ENCODE peak calls at places on chromosome 19, in four cellular contexts. H is HepG2, N is K562, P is GM12878. Y is an unnamed sample.

GRCh38 chr19:3268326-3268725 is 43.9 kb downstream of the CELF5 start:
- DNase-seq in H (no peak), N (no peak), P (no peak), Y (no peak)

GRCh38 chr19:49981603-49982593 is 20.9 kb upstream of the SIGLEC11 start:
- DNase-seq in H (no peak), N (peak), P (no peak), Y (no peak)

GRCh38 chr19:16026756-16027155 is 49.5 kb upstream of the TPM4 start:
- DNase-seq in H (no peak), N (no peak), P (no peak), Y (no peak)

GRCh38 chr19:2371656-2372055 is 11.6 kb downstream of the TMPRSS9 start:
- DNase-seq in H (no peak), N (no peak), P (no peak), Y (no peak)

GRCh38 chr19:1851581-1852293 is 3.5 kb upstream of the REXO1 start:
- DNase-seq in H (no peak), N (no peak), P (no peak), Y (no peak)

GRCh38 chr19:33280351-33280921 is 21.9 kb downstream of the CEBPA start:
- DNase-seq in H (no peak), N (no peak), P (peak), Y (no peak)

GRCh38 chr19:46646402-46646801 is 10.4 kb upstream of the GNG8 start:
- DNase-seq in H (no peak), N (no peak), P (no peak), Y (no peak)

GRCh38 chr19:1304197-1304924 is 18.7 kb downstream of the EFNA2 start:
- DNase-seq in H (peak), N (no peak), P (no peak), Y (no peak)

GRCh38 chr19:41807176-41807575 is 10.8 kb downstream of the CEACAM3 start:
- DNase-seq in H (no peak), N (no peak), P (no peak), Y (no peak)

GRCh38 chr19:47275866-47276461 is 1.3 kb downstream of the INAFM1 start:
- DNase-seq in H (no peak), N (no peak), P (no peak), Y (no peak)

GRCh38 chr19:45569619-45570421 is 14.8 kb downstream of the OPA3 start:
- DNase-seq in H (peak), N (peak), P (no peak), Y (peak)

GRCh38 chr19:9431475-9431874 is 3.9 kb downstream of the ZNF266 start:
- DNase-seq in H (no peak), N (peak), P (no peak), Y (no peak)

GRCh38 chr19:52946322-52947310 is 16.1 kb downstream of the ZNF816 start:
- DNase-seq in H (no peak), N (peak), P (no peak), Y (no peak)

GRCh38 chr19:45643024-45643926 is 4.1 kb upstream of the EML2 start:
- DNase-seq in H (peak), N (peak), P (peak), Y (peak)

GRCh38 chr19:1244693-1245451 is 3.3 kb downstream of the ATP5F1D start:
- DNase-seq in H (peak), N (no peak), P (no peak), Y (no peak)

GRCh38 chr19:47779524-47780214 is 1.2 kb downstream of the SELENOW start:
- DNase-seq in H (no peak), N (peak), P (no peak), Y (no peak)

GRCh38 chr19:35901055-35901644 is 810 bp upstream of the NFKBID start:
- DNase-seq in H (no peak), N (no peak), P (no peak), Y (no peak)

GRCh38 chr19:7975037-7975436 is 30.4 kb downstream of the ELAVL1 start:
- DNase-seq in H (no peak), N (no peak), P (no peak), Y (no peak)

GRCh38 chr19:10352764-10353671 is 13.6 kb upstream of the ICAM3 start:
- DNase-seq in H (no peak), N (peak), P (no peak), Y (no peak)

GRCh38 chr19:46546194-46546896 is 50.7 kb upstream of the PNMA8B start:
- DNase-seq in H (peak), N (peak), P (no peak), Y (peak)

GRCh38 chr19:40740747-40741146 is 9.5 kb downstream of the ACTMAP start:
- DNase-seq in H (no peak), N (no peak), P (no peak), Y (no peak)

GRCh38 chr19:39778763-39779162 is at the start of gene LEUTX:
- DNase-seq in H (no peak), N (no peak), P (peak), Y (no peak)

GRCh38 chr19:28235606-28236125 is 977.3 kb downstream of the UQCRFS1 start:
- DNase-seq in H (no peak), N (no peak), P (no peak), Y (no peak)

GRCh38 chr19:39237200-39238184 is 7.3 kb downstream of the IFNL3 start:
- DNase-seq in H (peak), N (peak), P (peak), Y (no peak)

GRCh38 chr19:41019346-41019745 is 28.3 kb downstream of the CYP2B6 start:
- DNase-seq in H (no peak), N (no peak), P (no peak), Y (no peak)

GRCh38 chr19:8455018-8455417 is 10.2 kb downstream of the HNRNPM start:
- DNase-seq in H (no peak), N (no peak), P (no peak), Y (no peak)

GRCh38 chr19:6925801-6926751 is 38.7 kb downstream of the ADGRE1 start:
- DNase-seq in H (no peak), N (no peak), P (peak), Y (peak)

GRCh38 chr19:3178377-3178972 is at the start of gene S1PR4:
- DNase-seq in H (no peak), N (no peak), P (no peak), Y (no peak)

GRCh38 chr19:36409841-36410240 is 8.6 kb downstream of the ZFP82 start:
- DNase-seq in H (no peak), N (no peak), P (no peak), Y (no peak)

GRCh38 chr19:31378404-31378803 is 29.2 kb upstream of the TSHZ3 start:
- DNase-seq in H (peak), N (no peak), P (no peak), Y (no peak)

GRCh38 chr19:45179063-45179847 is 671 bp downstream of the BLOC1S3 start:
- DNase-seq in H (no peak), N (peak), P (no peak), Y (peak)

GRCh38 chr19:48578891-48579290 is 26.9 kb downstream of the SULT2B1 start:
- DNase-seq in H (no peak), N (no peak), P (no peak), Y (no peak)

GRCh38 chr19:45119582-45119981 is 26.6 kb downstream of the PPP1R37 start:
- DNase-seq in H (no peak), N (no peak), P (no peak), Y (no peak)

GRCh38 chr19:38032951-38033350 is 125.9 kb downstream of the SIPA1L3 start:
- DNase-seq in H (no peak), N (no peak), P (no peak), Y (no peak)

GRCh38 chr19:11422163-11423068 is 3.3 kb upstream of the RGL3 start:
- DNase-seq in H (no peak), N (peak), P (peak), Y (peak)
- TF ChIP-seq FOXK2 in H (no peak), N (no peak), P (no peak), Y (no peak)

GRCh38 chr19:5316138-5316537 is 24.5 kb downstream of the PTPRS start:
- DNase-seq in H (no peak), N (no peak), P (no peak), Y (no peak)

GRCh38 chr19:5314012-5314906 is 26.4 kb downstream of the PTPRS start:
- DNase-seq in H (peak), N (no peak), P (no peak), Y (no peak)

GRCh38 chr19:5317321-5317720 is 23.3 kb downstream of the PTPRS start:
- DNase-seq in H (no peak), N (no peak), P (no peak), Y (no peak)

GRCh38 chr19:5313307-5313706 is 27.3 kb downstream of the PTPRS start:
- DNase-seq in H (peak), N (no peak), P (no peak), Y (no peak)

DNA sequence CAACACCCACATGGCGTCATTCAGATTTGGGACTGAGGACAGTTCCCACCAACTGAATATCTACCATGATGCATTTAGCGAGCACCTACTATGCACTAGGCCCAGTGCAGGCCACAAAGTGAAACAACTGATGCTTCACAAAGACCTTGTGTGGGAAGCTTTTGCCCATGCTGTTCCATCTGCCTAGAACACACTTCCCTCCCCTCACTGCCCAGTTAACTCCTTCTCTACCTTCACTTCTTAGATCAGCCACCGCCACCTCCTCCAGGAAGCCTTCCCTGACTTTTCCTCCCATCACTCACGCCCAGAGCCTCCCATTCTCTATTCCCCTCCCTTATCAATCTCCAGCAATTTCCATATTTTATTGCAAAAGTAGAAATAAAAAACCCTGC is 25.7 kb downstream of the PTPRS start:
- DNase-seq in H (no peak), N (no peak), P (no peak), Y (no peak)
- TF ChIP-seq BHLHE40 in H (no peak), N (no peak), P (no peak), Y (no peak)

DNA sequence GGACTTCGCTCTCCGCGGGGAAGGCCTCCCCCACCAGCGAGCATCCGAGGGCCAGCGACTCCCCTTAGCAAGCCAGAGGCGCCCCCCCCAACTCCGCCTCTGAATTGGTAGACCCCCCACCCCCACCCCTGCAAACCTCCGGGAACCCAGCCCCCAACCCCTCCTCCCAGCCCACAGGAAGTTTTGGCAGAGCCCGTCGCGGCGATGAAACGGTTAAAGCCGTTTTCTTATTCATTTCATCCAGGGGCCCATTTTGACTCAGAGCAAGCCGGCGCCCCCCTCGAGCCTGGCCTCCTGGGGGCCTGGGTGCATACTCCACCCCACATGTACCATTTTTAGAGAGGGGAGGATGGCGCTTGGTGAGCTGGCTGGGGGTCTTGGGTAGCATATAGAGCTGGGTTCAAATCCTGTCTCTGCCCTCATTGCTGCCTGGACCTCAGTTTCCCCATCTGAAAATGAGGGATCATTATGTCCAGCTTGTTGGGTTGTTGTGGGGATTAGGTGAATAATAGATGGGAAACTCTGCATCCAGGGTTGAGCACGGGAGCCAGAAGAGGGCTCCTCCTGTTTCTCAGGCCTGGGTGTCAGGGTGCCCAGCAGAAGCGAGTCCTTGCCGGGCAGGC is 7.9 kb upstream of the JUNB start:
- DNase-seq in H (no peak), N (no peak), P (no peak), Y (no peak)
- TF ChIP-seq FOXK2 in H (no peak), N (no peak), P (no peak), Y (no peak)

DNA sequence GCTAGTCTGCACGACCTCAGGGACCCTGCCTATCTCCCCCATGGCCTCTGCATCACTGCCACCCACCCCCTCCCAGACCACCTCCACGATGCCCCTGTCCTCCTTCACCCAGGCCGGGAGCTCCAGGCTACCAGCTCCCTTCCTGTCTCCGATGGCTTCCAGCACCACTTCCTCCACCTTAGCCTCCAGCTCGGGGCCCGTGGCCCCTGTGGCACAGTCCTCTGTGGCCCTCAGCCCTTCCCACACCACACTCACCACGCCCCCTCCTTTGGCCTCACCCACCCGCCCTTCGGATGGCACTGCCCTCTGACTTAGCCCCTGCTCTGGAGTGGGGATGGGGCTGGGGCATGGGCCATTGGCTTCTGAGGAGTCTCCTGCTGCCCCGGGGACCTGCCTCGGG is 7.2 kb downstream of the PALM3 start:
- DNase-seq in H (no peak), N (peak), P (no peak), Y (no peak)
- TF ChIP-seq BHLHE40 in H (no peak), N (no peak), P (no peak), Y (no peak)

GRCh38 chr19:43625918-43626579 is 6.6 kb upstream of the ZNF428 start:
- DNase-seq in H (no peak), N (peak), P (no peak), Y (peak)
- TF ChIP-seq FOXK2 in H (no peak), N (no peak), P (no peak), Y (no peak)

GRCh38 chr19:18532208-18532890 is 10.5 kb upstream of the ELL start:
- DNase-seq in H (no peak), N (no peak), P (no peak), Y (no peak)
- TF ChIP-seq BHLHE40 in H (no peak), N (no peak), P (no peak), Y (no peak)

GRCh38 chr19:4638828-4639530 is at the start of gene TNFAIP8L1:
- DNase-seq in H (peak), N (peak), P (peak), Y (peak)

GRCh38 chr19:4636761-4637160 is 2.6 kb upstream of the TNFAIP8L1 start:
- DNase-seq in H (no peak), N (no peak), P (no peak), Y (no peak)

GRCh38 chr19:4638330-4638729 is 986 bp upstream of the TNFAIP8L1 start:
- DNase-seq in H (no peak), N (peak), P (no peak), Y (no peak)

GRCh38 chr19:4635763-4636135 is 3.6 kb upstream of the TNFAIP8L1 start:
- DNase-seq in H (no peak), N (no peak), P (no peak), Y (no peak)

DNA sequence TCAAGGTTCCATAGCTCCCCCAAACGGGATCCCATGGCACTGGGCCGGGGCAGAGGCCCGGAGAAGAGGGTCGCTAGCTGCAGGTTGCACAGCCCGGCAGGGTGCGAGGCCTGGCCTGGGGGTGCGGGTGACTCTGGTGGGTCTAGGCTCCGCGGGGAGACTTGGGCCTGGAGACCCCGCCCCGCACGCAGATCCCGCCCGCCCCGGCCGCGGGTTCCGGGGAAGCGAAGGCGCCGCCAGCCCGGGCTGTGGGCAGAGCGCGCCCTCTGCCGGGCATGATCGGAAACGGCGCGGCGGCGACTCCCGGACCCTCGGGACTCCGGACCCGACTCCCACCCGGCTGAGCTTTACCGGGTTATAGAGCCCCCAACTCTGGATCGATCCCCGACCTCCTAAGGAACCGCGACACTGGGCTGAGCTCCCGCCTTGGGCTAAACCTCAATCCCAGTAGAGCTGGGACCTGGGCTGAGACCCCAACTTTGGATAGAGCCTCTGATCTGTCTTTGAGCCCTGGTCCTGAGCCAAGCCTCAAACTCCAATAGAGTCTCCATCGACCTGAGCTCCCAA is 3.1 kb upstream of the TNFAIP8L1 start:
- DNase-seq in H (no peak), N (peak), P (no peak), Y (peak)
- TF ChIP-seq FOXK2 in H (no peak), N (no peak), P (no peak), Y (no peak)

GRCh38 chr19:17183858-17184271 is 31.3 kb upstream of the USE1 start:
- DNase-seq in H (no peak), N (no peak), P (peak), Y (no peak)
- TF ChIP-seq BHLHE40 in H (no peak), N (no peak), P (peak), Y (no peak)

GRCh38 chr19:57559008-57559403 is 657 bp downstream of the ZNF550 start:
- DNase-seq in H (peak), N (peak), P (no peak), Y (peak)
- TF ChIP-seq FOXK2 in H (no peak), N (no peak), P (no peak), Y (no peak)

GRCh38 chr19:34787059-34787824 is 14.2 kb upstream of the ZNF599 start:
- DNase-seq in H (no peak), N (no peak), P (no peak), Y (no peak)
- TF ChIP-seq BHLHE40 in H (no peak), N (no peak), P (no peak), Y (no peak)

Y was measured in HEK293T.